ENCODE peak calls at places on chromosomes 1 and 21, in four cellular contexts. G is K562, A is H1, T is HepG2. S is an unnamed sample.

GRCh38 chr1:114353233-114353632 is 157.8 kb downstream of the TRIM33 start:
- DNase-seq in T (peak), G (peak), A (peak), S (no peak)

GRCh38 chr1:3032371-3032862 is 11.2 kb downstream of the ACTRT2 start:
- DNase-seq in G (no peak), T (no peak), A (no peak), S (no peak)

GRCh38 chr1:217911908-217912307 is 280.8 kb downstream of the SPATA17 start:
- DNase-seq in A (peak), T (no peak), G (no peak), S (no peak)

GRCh38 chr1:245855846-245856730 is 651.0 kb downstream of the SMYD3 start:
- DNase-seq in T (no peak), G (no peak), A (no peak), S (no peak)

GRCh38 chr1:115949156-115949555 is 27.2 kb upstream of the SLC22A15 start:
- DNase-seq in T (no peak), G (no peak), A (no peak), S (no peak)

GRCh38 chr21:16913010-16913409 is 599.8 kb upstream of the CXADR start:
- DNase-seq in T (no peak), A (no peak), G (no peak), S (no peak)

GRCh38 chr1:234612352-234613127 is 2.6 kb upstream of the IRF2BP2 start:
- DNase-seq in G (peak), A (no peak), T (peak), S (peak)

GRCh38 chr1:179953974-179954493 is 576 bp upstream of the CEP350 start:
- DNase-seq in G (no peak), A (peak), T (peak), S (no peak)

GRCh38 chr1:36115200-36115669 is 9.8 kb downstream of the COL8A2 start:
- DNase-seq in T (no peak), A (no peak), G (peak), S (no peak)

GRCh38 chr1:225848044-225848955 is 33.9 kb downstream of the TMEM63A start:
- DNase-seq in G (peak), T (no peak), A (no peak), S (no peak)

GRCh38 chr1:9890224-9890731 is 19.8 kb downstream of the CTNNBIP1 start:
- DNase-seq in G (no peak), T (no peak), A (no peak), S (peak)

GRCh38 chr1:35599411-35599810 is 26.3 kb downstream of the TFAP2E start:
- DNase-seq in G (no peak), T (no peak), A (no peak), S (no peak)

GRCh38 chr21:17730782-17731181 is 88.4 kb downstream of the C21orf91 start:
- DNase-seq in A (no peak), G (no peak), T (no peak), S (no peak)

GRCh38 chr1:79133703-79134258 is 127.3 kb upstream of the ADGRL4 start:
- DNase-seq in A (no peak), T (no peak), G (no peak), S (no peak)

GRCh38 chr1:111565079-111565478 is 54.5 kb upstream of the RAP1A start:
- DNase-seq in A (no peak), T (no peak), G (no peak), S (no peak)

GRCh38 chr1:145719230-145720079 is at the start of gene CD160:
- DNase-seq in G (no peak), T (no peak), A (no peak), S (no peak)

GRCh38 chr1:145720878-145721671 is 1.8 kb downstream of the CD160 start:
- DNase-seq in G (peak), T (peak), A (peak), S (peak)

GRCh38 chr1:145716641-145717061 is 2.6 kb upstream of the CD160 start:
- DNase-seq in T (no peak), A (no peak), G (no peak), S (no peak)

GRCh38 chr1:145717833-145718232 is 1.5 kb upstream of the CD160 start:
- DNase-seq in A (no peak), T (no peak), G (no peak), S (no peak)

DNA sequence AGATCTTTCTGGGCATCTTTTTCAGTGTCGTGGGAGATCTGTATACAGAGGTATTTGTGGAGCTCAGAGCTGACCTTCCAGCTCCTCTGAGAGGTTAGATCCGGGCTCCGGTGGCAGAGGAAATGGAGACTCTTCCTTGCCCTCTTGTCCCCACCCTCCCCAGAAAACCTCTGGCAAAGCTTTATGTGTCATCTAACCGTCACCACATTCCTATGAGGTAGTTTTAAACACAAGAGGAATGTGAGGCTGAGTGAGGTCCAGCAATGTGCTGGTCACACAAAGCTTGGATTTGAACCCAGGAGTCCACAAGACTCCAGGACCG is 1.2 kb downstream of the CD160 start:
- DNase-seq in T (no peak), G (no peak), A (no peak), S (peak)
- TF ChIP-seq FOSL1 in T (no peak), G (no peak), A (no peak), S (peak)

GRCh38 chr21:30306821-30307330 is 13.2 kb downstream of the KRTAP26-1 start:
- DNase-seq in A (no peak), T (no peak), G (no peak), S (no peak)
- TF ChIP-seq SRF in A (no peak), T (no peak), G (no peak), S (no peak)

GRCh38 chr1:41162441-41162840 is 79.7 kb downstream of the SCMH1 start:
- DNase-seq in T (no peak), A (no peak), G (no peak), S (no peak)
- TF ChIP-seq SP1 in T (no peak), A (no peak), G (no peak), S (no peak)

GRCh38 chr21:43613755-43614638 is 45.3 kb downstream of the HSF2BP start:
- DNase-seq in A (no peak), G (peak), T (no peak), S (no peak)
- TF ChIP-seq FOSL1 in A (no peak), G (peak), T (no peak), S (no peak)

DNA sequence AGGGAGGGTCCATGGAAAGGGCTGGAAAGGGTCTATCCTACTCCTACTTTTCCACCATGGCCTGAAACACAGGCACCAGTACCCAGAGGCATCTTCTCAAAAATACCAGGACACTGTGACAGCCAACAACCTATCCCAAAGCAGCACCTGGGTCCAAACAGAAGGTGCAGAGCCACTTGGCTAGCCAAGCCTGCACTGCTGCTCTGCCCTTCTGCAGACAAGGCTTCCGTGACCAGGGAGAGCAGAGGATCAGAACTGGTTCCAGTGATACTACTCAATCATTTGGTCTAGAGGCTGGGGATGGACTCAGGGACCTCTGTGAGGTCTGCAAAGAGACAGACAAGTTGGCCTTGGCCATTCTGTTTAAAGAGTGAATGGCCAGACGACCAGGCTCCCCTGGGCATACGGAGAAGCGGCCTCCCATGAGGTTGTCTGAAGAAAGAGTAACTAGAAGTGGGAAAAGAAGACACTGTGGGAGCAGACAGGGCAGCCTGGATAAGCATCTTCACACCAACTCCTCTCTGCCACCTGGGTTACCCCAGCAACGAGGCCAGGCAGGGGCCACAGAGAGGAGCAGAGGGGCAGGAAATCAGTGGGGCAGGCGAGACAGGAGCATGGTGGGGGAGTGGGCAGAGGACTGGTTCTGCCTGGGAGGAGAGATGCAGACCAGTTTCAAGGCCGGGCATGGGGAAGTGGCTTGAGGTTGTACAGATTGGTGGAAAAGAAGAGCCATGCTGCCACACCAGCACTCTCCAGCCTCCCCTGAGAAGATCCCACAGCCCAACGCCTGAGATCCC is 5.7 kb downstream of the KCNN3 start:
- DNase-seq in G (no peak), T (no peak), A (no peak), S (no peak)
- TF ChIP-seq SRF in G (no peak), T (no peak), A (no peak), S (no peak)

GRCh38 chr1:1815606-1816281 is 37.5 kb upstream of the NADK start:
- DNase-seq in G (no peak), A (no peak), T (no peak), S (no peak)
- TF ChIP-seq SP1 in G (no peak), A (no peak), T (no peak), S (no peak)

GRCh38 chr1:26957306-26957705 is 3.0 kb downstream of the KDF1 start:
- DNase-seq in A (no peak), G (no peak), T (no peak), S (no peak)

GRCh38 chr1:26961826-26962225 is 1.6 kb upstream of the KDF1 start:
- DNase-seq in G (no peak), T (peak), A (no peak), S (no peak)

GRCh38 chr1:26959270-26959669 is 998 bp downstream of the KDF1 start:
- DNase-seq in G (no peak), A (no peak), T (no peak), S (no peak)

GRCh38 chr1:26960625-26960966 is 328 bp upstream of the KDF1 start:
- DNase-seq in A (no peak), G (no peak), T (no peak), S (no peak)

DNA sequence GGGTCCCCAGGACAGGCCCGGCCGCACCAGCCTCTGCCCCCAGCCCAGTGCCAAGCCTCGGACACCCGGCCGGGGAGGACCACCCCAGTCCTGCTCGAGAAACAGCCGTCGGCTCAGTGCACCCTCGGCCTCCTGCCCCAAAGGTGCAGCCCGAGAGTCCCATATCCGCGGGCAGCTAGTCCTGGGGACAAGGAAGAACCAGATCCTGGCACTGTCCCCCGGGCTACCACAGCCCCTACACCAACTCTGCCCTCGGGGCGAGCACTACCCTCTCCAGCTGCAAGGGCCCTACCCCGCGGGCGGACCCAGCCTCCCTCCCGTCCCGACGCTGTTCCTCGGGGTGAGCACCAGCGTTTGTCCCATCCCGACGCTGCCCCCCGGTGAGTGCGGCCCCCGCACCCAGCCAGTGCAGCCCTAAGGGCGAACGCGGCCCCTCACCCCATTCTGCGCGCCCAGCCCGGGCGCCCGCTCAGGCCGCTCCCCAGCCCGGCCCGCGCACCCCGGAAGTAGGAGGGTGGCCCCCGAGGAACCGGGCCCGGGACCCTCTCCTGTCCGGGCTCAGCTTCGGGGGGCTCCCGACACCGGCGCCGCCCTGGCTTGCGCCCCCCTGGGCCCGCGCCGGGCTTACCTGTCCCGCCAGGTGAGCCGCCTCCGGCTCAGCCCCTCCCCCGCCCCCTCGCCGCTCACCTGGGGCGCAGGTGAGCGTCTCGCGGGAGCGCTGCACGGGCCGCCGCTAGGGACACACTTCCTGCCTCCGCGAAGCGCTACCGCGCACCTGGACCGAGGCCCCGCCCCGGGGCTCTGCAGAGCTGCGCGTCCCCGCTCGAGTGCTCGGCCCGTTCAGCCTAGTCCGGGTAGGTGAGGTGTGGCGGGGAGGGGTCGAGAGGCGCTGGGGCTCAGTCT is at the start of gene KDF1:
- DNase-seq in A (peak), T (no peak), G (peak), S (peak)
- TF ChIP-seq FOSL1 in A (no peak), T (no peak), G (no peak), S (no peak)

DNA sequence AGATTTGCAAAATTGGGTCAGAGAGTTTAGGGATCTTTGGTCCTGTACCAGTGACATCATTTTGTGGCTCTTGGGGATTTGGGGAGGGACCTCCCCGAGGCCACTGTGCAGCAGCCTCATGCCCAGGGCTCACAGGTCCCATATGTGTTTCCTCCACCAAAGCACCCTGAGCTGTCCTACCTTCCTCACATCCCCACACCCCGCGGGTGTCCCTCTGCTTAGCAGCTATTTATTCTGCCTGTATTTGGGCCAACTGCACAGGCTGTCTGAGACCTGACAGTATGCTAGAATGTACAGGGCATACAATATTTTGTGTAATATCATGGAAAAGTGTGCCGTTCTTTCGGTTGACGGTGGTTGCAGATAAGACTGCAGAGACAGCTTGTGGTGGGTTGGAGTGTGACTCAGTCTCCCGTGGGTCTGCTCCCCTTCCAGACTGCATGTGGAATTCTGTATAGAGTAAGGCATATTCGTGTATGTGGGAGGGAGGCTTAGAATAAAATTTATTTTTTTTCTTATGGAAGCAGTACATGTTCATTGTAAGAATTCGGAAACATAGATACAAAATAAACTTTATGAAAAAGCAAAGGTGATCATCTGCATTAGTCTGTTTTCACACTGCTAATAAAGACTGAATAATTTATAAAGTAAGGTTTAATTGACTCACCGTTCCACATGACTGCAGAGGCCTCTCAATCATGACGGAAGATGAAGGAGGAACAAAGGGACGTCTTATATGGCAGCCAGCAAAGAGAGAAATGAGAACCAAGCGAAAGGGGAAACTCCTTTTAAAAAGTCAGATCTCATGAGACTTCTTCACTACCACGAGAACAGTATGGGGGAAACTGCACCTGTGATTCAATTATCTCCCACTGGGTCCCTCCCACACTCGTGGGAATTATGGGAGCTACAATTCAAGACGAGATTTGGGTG is 84.4 kb downstream of the ADARB1 start:
- DNase-seq in G (no peak), A (peak), T (no peak), S (no peak)
- TF ChIP-seq SRF in G (no peak), A (no peak), T (no peak), S (no peak)